ENCODE peak calls at places on chromosomes 1 and 21, in six cellular contexts. K is HL-60, W is K562, L is GM12878, O is SK-N-SH, I is HepG2. G is an unnamed sample.

GRCh38 chr1:13965770-13966398 is 265.9 kb downstream of the PRDM2 start:
- DNase-seq in I (peak; percentile 23), O (peak; percentile 57), K (no peak), W (peak; percentile 61), L (no peak), G (peak; percentile 61)

GRCh38 chr1:83530506-83530905 is 468.4 kb downstream of the TTLL7 start:
- DNase-seq in O (no peak), L (no peak), K (no peak), I (no peak), W (no peak), G (no peak)

GRCh38 chr1:46487818-46488218 is 1.8 kb upstream of the DMBX1 start:
- DNase-seq in I (no peak), W (peak; percentile 82), O (no peak), L (no peak), K (no peak), G (peak; percentile 69)

GRCh38 chr1:162984699-162985098 is 84.5 kb upstream of the RGS4 start:
- DNase-seq in W (no peak), K (no peak), O (no peak), I (no peak), L (no peak), G (no peak)

GRCh38 chr1:68231627-68232303 is 558 bp downstream of the WLS start:
- DNase-seq in L (no peak), K (no peak), W (no peak), I (no peak), O (peak; percentile 73), G (no peak)

GRCh38 chr21:28742527-28742926 is 250.2 kb downstream of the LTN1 start:
- DNase-seq in L (no peak), W (no peak), I (no peak), O (peak; percentile 24), K (no peak), G (no peak)

GRCh38 chr1:162708286-162708685 is 76.0 kb downstream of the DDR2 start:
- DNase-seq in W (no peak), L (no peak), K (no peak), I (no peak), O (no peak), G (no peak)

GRCh38 chr1:36411674-36412648 is 14.3 kb upstream of the LSM10 start:
- DNase-seq in K (no peak), W (peak; percentile 76), I (peak; percentile 17), L (no peak), O (no peak), G (no peak)

GRCh38 chr1:156502749-156503671 is 2.4 kb upstream of the MEF2D start:
- DNase-seq in W (no peak), O (no peak), K (peak; percentile 79), I (no peak), L (no peak), G (peak; percentile 83)

GRCh38 chr1:217590598-217590997 is 40.3 kb downstream of the GPATCH2 start:
- DNase-seq in I (peak; percentile 67), K (no peak), W (no peak), O (no peak), L (no peak), G (no peak)

GRCh38 chr1:14345925-14346550 is 252.4 kb upstream of the KAZN start:
- DNase-seq in L (no peak), W (peak; percentile 51), K (no peak), O (no peak), I (no peak), G (no peak)

GRCh38 chr1:109883248-109883955 is 27.2 kb upstream of the CSF1 start:
- DNase-seq in W (no peak), O (no peak), K (no peak), L (no peak), I (peak; percentile 32), G (no peak)

GRCh38 chr1:148362141-148362929 is 120.8 kb downstream of the PPIAL4G start:
- DNase-seq in W (no peak), O (no peak), K (no peak), L (peak; percentile 35), I (no peak), G (peak; percentile 56)

GRCh38 chr1:42952353-42953001 is 6.2 kb downstream of the SLC2A1 start:
- DNase-seq in W (peak; percentile 86), O (no peak), I (no peak), K (no peak), L (no peak), G (no peak)

GRCh38 chr1:208068441-208068840 is 157.5 kb upstream of the CD34 start:
- DNase-seq in O (no peak), K (no peak), L (no peak), I (no peak), W (no peak), G (no peak)

GRCh38 chr1:173424137-173424536 is 53.0 kb upstream of the PRDX6 start:
- DNase-seq in L (no peak), W (no peak), K (no peak), I (no peak), O (no peak), G (no peak)

DNA sequence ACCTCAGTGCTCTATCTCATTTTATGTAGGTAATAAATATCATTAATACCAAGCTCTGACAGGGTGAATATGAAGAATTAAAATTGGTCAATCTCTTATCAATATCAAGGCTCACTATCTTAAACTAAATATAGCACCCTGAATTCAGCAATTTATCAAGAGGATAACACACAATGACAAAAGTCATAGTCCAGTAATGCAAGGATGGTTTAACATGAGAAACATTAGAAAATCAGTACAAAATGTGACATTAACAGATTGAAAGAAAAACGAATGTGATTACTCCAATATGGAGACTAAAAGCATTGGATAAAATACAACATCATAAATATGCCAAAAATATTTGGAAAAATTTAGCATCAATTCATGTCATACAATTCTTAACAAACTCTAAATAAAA is 53.9 kb downstream of the OBSCN start:
- DNase-seq in O (no peak), K (no peak), L (no peak), W (no peak), I (no peak), G (no peak)
- TF ChIP-seq GABPA in O (no peak), K (no peak), L (no peak), W (no peak), I (no peak), G (no peak)

GRCh38 chr1:11068556-11069232 is 8.9 kb upstream of the SRM start:
- DNase-seq in I (no peak), L (no peak), K (no peak), W (no peak), O (no peak), G (no peak)

GRCh38 chr1:11069233-11069950 is 9.6 kb upstream of the SRM start:
- DNase-seq in I (no peak), L (no peak), O (no peak), W (no peak), K (no peak), G (no peak)

GRCh38 chr1:11071463-11072215 is 11.8 kb upstream of the SRM start:
- DNase-seq in O (no peak), I (no peak), L (no peak), K (no peak), W (no peak), G (no peak)

GRCh38 chr1:11070876-11071275 is 11.1 kb upstream of the SRM start:
- DNase-seq in K (no peak), I (no peak), L (no peak), O (no peak), W (no peak), G (no peak)

DNA sequence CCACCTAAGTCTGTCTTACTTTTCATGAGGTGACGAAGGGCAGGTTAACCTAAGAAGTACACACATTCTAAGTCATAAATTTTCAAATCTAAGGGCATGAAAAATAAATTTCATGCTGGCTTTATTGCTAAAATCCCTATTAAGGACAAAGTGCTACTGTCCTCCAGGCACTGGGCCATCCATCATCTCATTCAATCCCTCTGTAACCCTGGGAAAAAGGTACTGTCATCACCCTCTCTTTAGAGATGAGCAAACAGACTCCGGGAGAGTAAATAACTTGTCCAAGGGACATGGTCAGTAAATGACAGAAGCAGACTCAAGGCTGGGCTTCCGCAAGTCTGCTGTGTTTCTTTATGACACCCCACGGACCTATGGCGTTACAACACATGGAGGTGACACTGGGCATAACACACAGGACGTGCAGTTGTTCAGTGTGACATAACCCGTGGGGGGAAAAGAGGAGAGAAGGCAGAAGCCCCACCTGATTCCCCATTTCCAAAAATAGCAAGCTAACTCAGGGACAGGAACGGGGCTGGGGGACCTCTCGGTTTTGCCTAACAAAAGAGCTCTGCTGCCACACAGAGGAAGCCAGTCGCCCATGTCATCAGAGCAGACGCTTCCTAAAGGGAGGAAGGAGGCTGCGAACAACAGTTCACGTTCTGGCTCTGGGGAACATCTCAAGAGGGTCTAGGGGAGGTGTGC is 12.5 kb upstream of the SRM start:
- DNase-seq in L (no peak), K (no peak), W (no peak), O (no peak), I (no peak), G (no peak)
- TF ChIP-seq GABPA in L (no peak), K (no peak), W (no peak), O (no peak), I (no peak), G (no peak)

DNA sequence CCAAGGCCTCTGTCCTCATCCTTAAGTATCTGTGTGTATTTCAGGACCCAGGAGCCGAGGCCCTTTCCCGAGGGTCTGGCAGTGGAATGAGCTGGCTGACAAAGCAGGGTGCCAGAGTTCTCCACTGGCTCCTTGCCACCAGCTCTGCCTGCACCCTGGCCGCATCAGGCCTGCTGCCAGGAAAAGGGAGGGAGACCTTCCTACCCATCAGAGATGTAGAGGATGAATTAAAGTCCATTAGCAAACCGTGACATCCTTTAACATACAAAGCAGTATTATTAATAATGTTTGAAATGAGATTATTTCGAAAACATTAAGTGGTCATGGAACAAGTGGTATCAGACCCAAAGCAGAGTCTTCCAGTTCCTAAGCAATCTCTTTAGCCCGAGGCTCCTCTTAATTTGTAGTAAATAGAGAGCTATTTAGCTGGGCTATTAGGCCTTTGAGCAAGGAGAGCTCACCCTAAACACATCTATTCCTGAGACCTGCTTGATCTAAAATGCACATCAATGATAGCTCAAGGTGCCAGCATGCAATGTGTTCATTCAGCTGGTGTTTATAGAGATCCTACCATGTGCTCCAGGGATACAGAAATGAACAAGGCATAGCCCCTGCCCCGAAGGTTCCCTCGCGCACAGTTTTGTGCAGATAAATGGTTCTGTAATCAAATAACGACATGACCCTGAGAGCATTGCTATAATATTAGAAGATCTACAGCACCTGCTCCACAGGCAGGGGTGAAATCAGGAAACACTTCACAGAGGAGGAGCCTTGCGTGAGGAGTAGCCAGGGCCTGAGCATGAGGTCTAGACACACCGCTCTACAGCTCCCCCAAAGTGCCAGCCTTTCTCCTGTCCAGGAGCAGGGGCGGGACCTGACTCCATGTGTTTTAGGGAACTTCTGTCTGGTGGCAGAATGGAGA is 44.0 kb downstream of the FAM163A start:
- DNase-seq in O (peak; percentile 75), I (no peak), L (no peak), K (no peak), W (no peak), G (no peak)
- TF ChIP-seq GABPA in O (no peak), I (no peak), L (no peak), K (no peak), W (no peak), G (no peak)

GRCh38 chr1:85188530-85188929 is 12.3 kb downstream of the SYDE2 start:
- DNase-seq in O (no peak), W (no peak), K (no peak), L (no peak), I (no peak), G (no peak)

GRCh38 chr1:85189120-85189519 is 11.7 kb downstream of the SYDE2 start:
- DNase-seq in W (no peak), L (no peak), K (no peak), O (no peak), I (no peak), G (no peak)

GRCh38 chr1:85179517-85179916 is 21.3 kb downstream of the SYDE2 start:
- DNase-seq in K (no peak), W (no peak), I (no peak), O (no peak), L (no peak), G (no peak)

GRCh38 chr1:85182700-85183099 is 18.1 kb downstream of the SYDE2 start:
- DNase-seq in I (no peak), K (no peak), W (no peak), O (no peak), L (no peak), G (no peak)

GRCh38 chr1:85184245-85184644 is 16.6 kb downstream of the SYDE2 start:
- DNase-seq in L (no peak), I (no peak), K (no peak), O (no peak), W (no peak), G (no peak)
- TF ChIP-seq GABPA in L (no peak), I (no peak), K (no peak), O (no peak), W (no peak), G (no peak)